ENCODE peak calls at places on chromosome 14, in ten cellular contexts. H, X, Z, C, N, I, Y, O, G and L are unnamed samples.

GRCh38 chr14:68703093-68703492 is 89.8 kb downstream of the ZFP36L1 start:
- DNase-seq in H (peak; percentile 71), X (no peak), Z (peak; percentile 79), C (peak; percentile 84), N (peak; percentile 79), I (no peak), Y (peak; percentile 58), O (no peak), G (no peak), L (no peak)

GRCh38 chr14:56119221-56119967 is 1.2 kb downstream of the PELI2 start:
- DNase-seq in H (peak; percentile 62), X (peak; percentile 73), Z (no peak), C (peak; percentile 54), N (no peak), I (peak; percentile 74), Y (peak; percentile 16), O (no peak), G (peak; percentile 69), L (peak; percentile 86)

GRCh38 chr14:72553161-72553560 is 340.7 kb downstream of the DPF3 start:
- DNase-seq in H (no peak), X (no peak), Z (no peak), C (no peak), N (no peak), I (peak; percentile 59), Y (no peak), O (no peak), G (no peak), L (no peak)

GRCh38 chr14:92917041-92917940 is 5.7 kb upstream of the CHGA start:
- DNase-seq in H (no peak), X (no peak), Z (no peak), C (no peak), N (no peak), I (no peak), Y (no peak), O (no peak), G (no peak), L (no peak)

GRCh38 chr14:94079891-94080605 is 954 bp downstream of the DDX24 start:
- DNase-seq in H (no peak), X (no peak), Z (no peak), C (no peak), N (no peak), I (no peak), Y (no peak), O (peak; percentile 9), G (no peak), L (no peak)

GRCh38 chr14:64566651-64567122 is 16.9 kb downstream of the PPP1R36 start:
- DNase-seq in H (no peak), X (no peak), Z (peak; percentile 18), C (no peak), N (no peak), I (no peak), Y (no peak), O (peak; percentile 17), G (no peak), L (peak; percentile 70)

GRCh38 chr14:71711619-71712018 is 220.6 kb upstream of the RGS6 start:
- DNase-seq in H (no peak), X (no peak), Z (peak; percentile 92), C (peak; percentile 96), N (peak; percentile 25), I (no peak), Y (no peak), O (no peak), G (no peak), L (no peak)

GRCh38 chr14:102993523-102993922 is 63.8 kb downstream of the CDC42BPB start:
- DNase-seq in H (no peak), X (no peak), Z (peak; percentile 49), C (peak; percentile 76), N (peak; percentile 88), I (no peak), Y (peak; percentile 85), O (no peak), G (no peak), L (no peak)

GRCh38 chr14:39368261-39368959 is 63.8 kb downstream of the FBXO33 start:
- DNase-seq in H (no peak), X (peak; percentile 51), Z (peak; percentile 66), C (peak; percentile 85), N (peak; percentile 43), I (peak; percentile 70), Y (peak; percentile 77), O (peak; percentile 64), G (peak; percentile 57), L (no peak)

GRCh38 chr14:37862263-37862662 is 266.8 kb downstream of the TTC6 start:
- DNase-seq in H (no peak), X (no peak), Z (no peak), C (no peak), N (no peak), I (no peak), Y (no peak), O (no peak), G (no peak), L (no peak)

GRCh38 chr14:49427117-49427516 is 159.1 kb downstream of the RPS29 start:
- DNase-seq in H (no peak), X (no peak), Z (no peak), C (no peak), N (no peak), I (no peak), Y (no peak), O (no peak), G (no peak), L (no peak)

DNA sequence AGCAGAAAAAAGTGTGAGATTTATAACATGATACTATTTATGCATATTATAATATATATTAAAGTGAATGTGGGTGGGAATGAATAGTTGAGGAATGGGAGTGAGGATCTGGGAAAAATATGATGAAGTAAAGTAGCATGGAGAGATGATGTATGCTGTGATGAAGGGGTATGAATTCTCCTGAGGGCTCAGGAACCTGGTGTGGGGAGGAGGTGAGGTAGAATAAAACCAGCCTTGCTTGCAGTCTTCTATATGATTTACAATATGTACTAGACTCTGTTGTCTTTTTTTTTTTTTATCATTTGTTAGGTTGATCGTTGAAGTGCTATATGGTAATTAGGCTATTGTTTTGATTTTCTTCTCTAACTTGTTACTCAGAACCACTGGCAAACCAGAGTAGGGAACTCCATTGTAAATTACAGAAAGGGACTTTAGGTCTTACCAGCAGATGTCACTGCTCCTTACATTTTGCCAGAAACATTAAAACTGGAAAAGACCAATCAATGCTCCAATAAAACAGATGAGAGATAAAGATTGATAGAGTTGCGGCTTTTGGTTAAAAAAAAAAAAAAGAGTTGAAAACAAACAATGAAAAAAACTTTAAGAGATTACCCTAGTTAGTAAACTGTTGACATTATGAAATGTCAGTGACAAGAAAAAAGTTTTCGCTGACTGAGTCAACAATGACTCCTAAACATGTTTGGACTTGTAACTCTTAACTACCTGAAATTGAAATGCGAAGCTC is 39.9 kb downstream of the ATL1 start:
- DNase-seq in H (no peak), X (no peak), Z (peak; percentile 39), C (peak; percentile 72), N (peak; percentile 55), I (no peak), Y (peak; percentile 62), O (peak; percentile 49), G (no peak), L (no peak)
- TF ChIP-seq CTCF in H (no peak), X (peak; percentile 53), Z (peak; percentile 63), C (peak; percentile 60), N (peak; percentile 64), I (peak; percentile 47), Y (peak; percentile 85), O (peak; percentile 51), G (peak; percentile 29), L (peak; percentile 80)

GRCh38 chr14:104562606-104563005 is 17.0 kb upstream of the C14orf180 start:
- DNase-seq in H (no peak), X (peak; percentile 41), Z (no peak), C (no peak), N (no peak), I (no peak), Y (no peak), O (no peak), G (no peak), L (no peak)
- TF ChIP-seq CTCF in H (no peak), X (no peak), Z (no peak), C (no peak), N (no peak), I (no peak), Y (no peak), O (no peak), G (no peak), L (no peak)

GRCh38 chr14:61485670-61486069 is 164.3 kb downstream of the PRKCH start:
- DNase-seq in H (no peak), X (no peak), Z (no peak), C (no peak), N (no peak), I (no peak), Y (no peak), O (no peak), G (no peak), L (no peak)
- TF ChIP-seq CTCF in H (no peak), X (no peak), Z (no peak), C (no peak), N (no peak), I (no peak), Y (no peak), O (no peak), G (no peak), L (no peak)

DNA sequence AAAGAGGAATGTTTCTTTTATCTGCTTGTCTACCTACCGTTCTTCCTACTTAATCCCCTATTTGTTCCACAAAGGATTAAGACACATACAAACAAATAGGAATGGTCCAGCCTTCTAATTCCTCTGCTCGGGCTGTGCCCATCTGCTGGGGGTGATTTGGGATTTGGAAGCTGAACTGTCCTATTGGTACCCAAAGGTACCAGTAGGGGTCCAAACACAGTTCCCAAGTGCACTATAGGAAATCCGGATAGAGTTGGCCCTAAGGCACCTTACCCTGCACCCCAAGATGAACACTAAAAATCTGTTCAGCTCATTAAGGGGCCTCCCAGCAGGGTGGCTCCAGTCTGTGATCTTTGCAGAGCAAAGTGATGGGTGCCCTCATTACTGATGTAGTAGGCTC is 566.9 kb downstream of the NRXN3 start:
- DNase-seq in H (no peak), X (no peak), Z (no peak), C (no peak), N (no peak), I (no peak), Y (no peak), O (no peak), G (no peak), L (no peak)
- TF ChIP-seq CTCF in H (no peak), X (no peak), Z (no peak), C (no peak), N (no peak), I (no peak), Y (no peak), O (no peak), G (no peak), L (no peak)

DNA sequence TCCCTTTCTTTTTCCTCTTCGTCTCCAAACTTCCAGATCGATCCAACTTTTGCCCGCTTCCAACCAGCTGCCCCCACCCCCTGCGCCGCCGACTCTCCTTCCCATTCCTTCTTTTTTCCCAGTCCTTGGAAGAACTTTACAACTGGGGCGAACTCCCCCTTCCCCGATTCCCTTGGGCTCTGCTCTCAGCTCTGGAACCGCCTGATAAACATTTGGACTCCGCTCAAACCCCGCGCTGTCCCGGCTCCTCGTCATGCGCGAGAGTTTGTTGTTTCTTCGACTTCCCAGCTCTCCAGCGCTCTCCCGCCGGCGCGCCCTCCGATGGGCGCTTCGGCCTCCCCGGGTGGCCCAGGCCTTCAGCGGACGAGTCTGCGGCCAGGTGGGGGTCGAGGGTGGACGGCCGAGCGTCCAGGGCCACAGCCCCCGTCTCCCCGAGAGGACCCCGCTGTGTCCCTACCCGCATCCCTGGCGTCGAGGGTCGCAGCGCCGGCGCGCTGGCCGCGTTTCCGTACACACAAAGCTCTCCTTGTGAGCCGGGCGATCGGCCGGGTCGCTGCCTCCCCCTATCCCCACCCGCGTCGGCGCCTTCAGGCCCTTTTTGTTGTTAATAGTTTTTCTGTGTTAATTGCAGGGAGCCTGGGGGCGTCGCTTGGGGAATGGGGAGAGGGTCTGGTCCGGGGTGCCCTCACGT is 819 bp downstream of the MMP14 start:
- DNase-seq in H (peak; percentile 44), X (peak; percentile 77), Z (no peak), C (peak; percentile 64), N (no peak), I (peak; percentile 87), Y (no peak), O (no peak), G (peak; percentile 61), L (no peak)
- TF ChIP-seq CTCF in H (no peak), X (no peak), Z (no peak), C (no peak), N (no peak), I (peak; percentile 6), Y (no peak), O (no peak), G (no peak), L (no peak)